ENCODE peak calls at places on chromosomes 16 and 17, in six cellular contexts. F is heart right ventricle, V is HTR-8/SVneo, K is midbrain, M is Caco-2, G is testis. C is an unnamed sample.

GRCh38 chr17:78168906-78169793 is 769 bp downstream of the SYNGR2 start:
- DNase-seq in F (peak), V (peak), K (peak), M (peak), G (peak), C (no peak)

GRCh38 chr16:50462793-50463507 is 85.2 kb upstream of the NKD1 start:
- DNase-seq in F (no peak), V (no peak), K (no peak), M (no peak), G (no peak), C (no peak)

GRCh38 chr17:83010323-83011200 is 68.8 kb upstream of the METRNL start:
- DNase-seq in F (no peak), V (no peak), K (no peak), M (no peak), G (no peak), C (no peak)

GRCh38 chr16:85157813-85158701 is 45.8 kb upstream of the CIBAR2 start:
- DNase-seq in F (peak), V (no peak), K (no peak), M (peak), G (no peak), C (no peak)

GRCh38 chr17:11077673-11078072 is 163.3 kb upstream of the SHISA6 start:
- DNase-seq in F (no peak), V (no peak), K (no peak), M (no peak), G (no peak), C (no peak)

GRCh38 chr17:17971431-17972125 is 622 bp downstream of the TOM1L2 start:
- DNase-seq in F (peak), V (no peak), K (peak), M (no peak), G (peak), C (no peak)

GRCh38 chr16:80759419-80760162 is 44.8 kb downstream of the CDYL2 start:
- DNase-seq in F (no peak), V (no peak), K (no peak), M (no peak), G (no peak), C (no peak)

GRCh38 chr17:74360993-74361612 is 565 bp downstream of the BTBD17 start:
- DNase-seq in F (no peak), V (no peak), K (no peak), M (no peak), G (no peak), C (no peak)

GRCh38 chr16:81551141-81551808 is 106.7 kb downstream of the CMIP start:
- DNase-seq in F (no peak), V (peak), K (no peak), M (no peak), G (no peak), C (no peak)

GRCh38 chr17:64103751-64104364 is 26.1 kb downstream of the ERN1 start:
- DNase-seq in F (no peak), V (peak), K (no peak), M (no peak), G (no peak), C (peak)

GRCh38 chr17:17186051-17186450 is 20.1 kb downstream of the PLD6 start:
- DNase-seq in F (no peak), V (no peak), K (no peak), M (peak), G (no peak), C (no peak)

GRCh38 chr16:20743591-20743990 is 2.0 kb upstream of the THUMPD1 start:
- DNase-seq in F (no peak), V (no peak), K (no peak), M (no peak), G (no peak), C (no peak)

GRCh38 chr17:68542698-68543463 is 30.7 kb downstream of the PRKAR1A start:
- DNase-seq in F (no peak), V (no peak), K (no peak), M (no peak), G (no peak), C (no peak)

GRCh38 chr16:15993946-15994665 is 44.7 kb downstream of the ABCC1 start:
- DNase-seq in F (no peak), V (no peak), K (peak), M (no peak), G (peak), C (no peak)

GRCh38 chr17:3977387-3977786 is 13.2 kb upstream of the ATP2A3 start:
- DNase-seq in F (no peak), V (no peak), K (no peak), M (no peak), G (no peak), C (no peak)

GRCh38 chr17:42457107-42457787 is 1.4 kb upstream of the ATP6V0A1 start:
- DNase-seq in F (no peak), V (no peak), K (no peak), M (no peak), G (no peak), C (no peak)

GRCh38 chr17:29760279-29760721 is 137.6 kb upstream of the CORO6 start:
- DNase-seq in F (no peak), V (peak), K (no peak), M (peak), G (no peak), C (peak)

GRCh38 chr17:45146166-45146565 is 2.1 kb upstream of the HEXIM1 start:
- DNase-seq in F (no peak), V (no peak), K (no peak), M (no peak), G (no peak), C (no peak)

GRCh38 chr17:41785876-41786226 is 660 bp downstream of the JUP start:
- DNase-seq in F (peak), V (no peak), K (no peak), M (peak), G (no peak), C (no peak)

GRCh38 chr16:82784567-82784956 is 157.8 kb downstream of the CDH13 start:
- DNase-seq in F (no peak), V (no peak), K (no peak), M (no peak), G (no peak), C (no peak)

GRCh38 chr16:87350681-87351319 is 32.8 kb downstream of the FBXO31 start:
- DNase-seq in F (peak), V (no peak), K (peak), M (no peak), G (peak), C (no peak)

GRCh38 chr17:59618894-59619312 is 792 bp upstream of the CLTC start:
- DNase-seq in F (no peak), V (peak), K (no peak), M (no peak), G (peak), C (no peak)

GRCh38 chr17:57577751-57578607 is 167.1 kb downstream of the CCDC182 start:
- DNase-seq in F (peak), V (no peak), K (peak), M (peak), G (peak), C (no peak)

GRCh38 chr17:80476877-80477646 is 655 bp upstream of the NPTX1 start:
- DNase-seq in F (no peak), V (no peak), K (no peak), M (peak), G (no peak), C (no peak)

GRCh38 chr16:50808929-50809538 is 67.1 kb downstream of the CYLD start:
- DNase-seq in F (no peak), V (no peak), K (no peak), M (no peak), G (no peak), C (no peak)